ENCODE peak calls at places on chromosomes 3 and 15, in eight cellular contexts. F is GM20000, K is MCF 10A, D is heart left ventricle, V is fibroblast of pulmonary artery, Y is GM13976, C is activated B cell treated with CpG ODN at 0.5 μM for 24 hours, U is OCI-LY7. G is an unnamed sample.

GRCh38 chr3:64741344-64741743 is 53.5 kb upstream of the ADAMTS9 start:
- DNase-seq in F (no peak), K (peak; percentile 28), D (no peak), V (peak; percentile 80), Y (no peak), C (no peak), U (no peak), G (no peak)

GRCh38 chr3:134445631-134446030 is 40.2 kb downstream of the ANAPC13 start:
- DNase-seq in F (no peak), K (peak; percentile 89), D (no peak), V (peak; percentile 94), Y (no peak), C (no peak), U (no peak), G (no peak)

GRCh38 chr15:51750942-51751686 is at the start of gene TMOD2:
- DNase-seq in F (peak; percentile 82), K (no peak), D (peak; percentile 77), V (peak; percentile 31), Y (peak; percentile 79), C (peak; percentile 62), U (no peak), G (peak; percentile 76)

GRCh38 chr3:49098910-49099630 is 5.2 kb upstream of the QRICH1 start:
- DNase-seq in F (no peak), K (no peak), D (no peak), V (no peak), Y (no peak), C (no peak), U (no peak), G (no peak)

GRCh38 chr15:46408312-46408711 is 773.5 kb downstream of the SQOR start:
- DNase-seq in F (no peak), K (no peak), D (no peak), V (no peak), Y (no peak), C (no peak), U (no peak), G (no peak)

GRCh38 chr3:141498592-141499223 is 11.9 kb downstream of the RASA2 start:
- DNase-seq in F (peak; percentile 33), K (no peak), D (no peak), V (no peak), Y (peak; percentile 31), C (peak; percentile 58), U (peak; percentile 91), G (peak; percentile 25)

GRCh38 chr3:56110886-56111285 is 357.4 kb downstream of the ERC2 start:
- DNase-seq in F (no peak), K (no peak), D (no peak), V (no peak), Y (no peak), C (no peak), U (no peak), G (no peak)

GRCh38 chr3:35393916-35394315 is 245.4 kb upstream of the ARPP21 start:
- DNase-seq in F (no peak), K (peak; percentile 5), D (no peak), V (peak; percentile 41), Y (no peak), C (no peak), U (no peak), G (no peak)

GRCh38 chr15:52441846-52442245 is 86.8 kb downstream of the MYO5A start:
- DNase-seq in F (no peak), K (no peak), D (no peak), V (peak; percentile 20), Y (no peak), C (no peak), U (no peak), G (no peak)

GRCh38 chr3:50639055-50639494 is 22.1 kb downstream of the MAPKAPK3 start:
- DNase-seq in F (no peak), K (no peak), D (no peak), V (peak; percentile 14), Y (no peak), C (no peak), U (no peak), G (no peak)

GRCh38 chr3:117696871-117697270 is 987.3 kb downstream of the TUSC7 start:
- DNase-seq in F (no peak), K (no peak), D (no peak), V (no peak), Y (no peak), C (no peak), U (no peak), G (no peak)

GRCh38 chr3:48662753-48663488 is at the start of gene CELSR3:
- DNase-seq in F (peak; percentile 80), K (peak; percentile 90), D (no peak), V (peak; percentile 92), Y (peak; percentile 73), C (no peak), U (peak; percentile 95), G (peak; percentile 68)

GRCh38 chr3:70433091-70433490 is 120.7 kb upstream of the MDFIC2 start:
- DNase-seq in F (no peak), K (no peak), D (no peak), V (peak; percentile 32), Y (no peak), C (no peak), U (no peak), G (no peak)

GRCh38 chr3:140727886-140728285 is 50.0 kb downstream of the TRIM42 start:
- DNase-seq in F (no peak), K (no peak), D (no peak), V (no peak), Y (no peak), C (no peak), U (no peak), G (no peak)

GRCh38 chr15:87207945-87208580 is 1048.5 kb downstream of the NTRK3 start:
- DNase-seq in F (no peak), K (peak; percentile 18), D (no peak), V (peak; percentile 31), Y (no peak), C (no peak), U (no peak), G (no peak)

DNA sequence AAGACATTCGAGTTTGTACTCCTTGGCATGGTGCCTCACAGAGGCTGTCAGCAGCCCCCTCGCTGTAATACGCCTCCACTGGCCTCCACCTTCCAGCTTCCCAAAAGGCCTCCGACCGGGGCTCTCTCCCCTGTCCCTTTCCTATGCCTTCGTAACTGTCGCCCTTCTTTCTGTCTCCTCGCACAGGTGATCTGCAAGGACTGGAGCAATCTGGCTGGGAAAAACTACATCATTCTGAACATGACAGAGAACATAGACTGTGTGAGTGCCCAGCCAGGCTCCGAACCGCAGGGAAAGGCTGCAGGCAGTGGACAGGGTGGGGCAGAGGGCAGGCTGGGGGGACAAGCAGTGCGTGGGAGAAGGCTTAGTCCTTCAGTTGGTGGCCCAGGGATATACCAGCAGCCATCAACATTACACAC is 10.7 kb upstream of the ABTB1 start:
- DNase-seq in F (no peak), K (no peak), D (no peak), V (no peak), Y (no peak), C (no peak), U (no peak), G (no peak)
- TF ChIP-seq CTCF in F (no peak), K (no peak), D (no peak), V (no peak), Y (no peak), C (no peak), U (no peak), G (no peak)

DNA sequence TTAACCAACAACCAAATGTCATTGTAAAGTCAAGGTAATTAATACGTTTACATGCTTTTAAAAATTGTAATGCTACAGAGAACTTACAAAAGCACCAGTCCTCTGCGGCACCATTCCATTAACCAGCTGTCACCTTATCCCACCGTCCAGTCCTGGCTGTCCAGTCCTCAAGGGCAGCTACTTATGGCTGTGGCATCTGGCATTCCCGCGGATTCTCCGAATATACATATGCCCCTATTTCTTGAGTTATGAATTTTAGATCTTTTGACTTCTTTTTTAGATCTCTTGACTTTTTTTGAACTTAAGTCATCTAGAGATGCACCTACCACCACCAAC is 382 bp upstream of the POMGNT2 start:
- DNase-seq in F (no peak), K (no peak), D (no peak), V (no peak), Y (no peak), C (no peak), U (no peak), G (no peak)
- TF ChIP-seq CTCF in F (no peak), K (no peak), D (no peak), V (no peak), Y (no peak), C (no peak), U (no peak), G (no peak)

GRCh38 chr3:57822686-57823085 is 66.6 kb downstream of the SLMAP start:
- DNase-seq in F (no peak), K (no peak), D (no peak), V (peak; percentile 28), Y (no peak), C (no peak), U (no peak), G (no peak)

GRCh38 chr3:57825116-57825515 is 69.0 kb downstream of the SLMAP start:
- DNase-seq in F (no peak), K (no peak), D (no peak), V (no peak), Y (no peak), C (no peak), U (no peak), G (no peak)

GRCh38 chr3:57826952-57827723 is 71.0 kb downstream of the SLMAP start:
- DNase-seq in F (no peak), K (no peak), D (no peak), V (no peak), Y (no peak), C (no peak), U (no peak), G (no peak)

GRCh38 chr3:57827757-57828156 is 71.6 kb downstream of the SLMAP start:
- DNase-seq in F (no peak), K (no peak), D (no peak), V (no peak), Y (no peak), C (no peak), U (no peak), G (no peak)

GRCh38 chr3:57826286-57826951 is 70.3 kb downstream of the SLMAP start:
- DNase-seq in F (no peak), K (no peak), D (no peak), V (peak; percentile 26), Y (no peak), C (no peak), U (no peak), G (no peak)
- TF ChIP-seq CTCF in F (no peak), K (peak; percentile 49), D (peak; percentile 51), V (peak; percentile 26), Y (peak; percentile 6), C (no peak), U (peak; percentile 68), G (no peak)

DNA sequence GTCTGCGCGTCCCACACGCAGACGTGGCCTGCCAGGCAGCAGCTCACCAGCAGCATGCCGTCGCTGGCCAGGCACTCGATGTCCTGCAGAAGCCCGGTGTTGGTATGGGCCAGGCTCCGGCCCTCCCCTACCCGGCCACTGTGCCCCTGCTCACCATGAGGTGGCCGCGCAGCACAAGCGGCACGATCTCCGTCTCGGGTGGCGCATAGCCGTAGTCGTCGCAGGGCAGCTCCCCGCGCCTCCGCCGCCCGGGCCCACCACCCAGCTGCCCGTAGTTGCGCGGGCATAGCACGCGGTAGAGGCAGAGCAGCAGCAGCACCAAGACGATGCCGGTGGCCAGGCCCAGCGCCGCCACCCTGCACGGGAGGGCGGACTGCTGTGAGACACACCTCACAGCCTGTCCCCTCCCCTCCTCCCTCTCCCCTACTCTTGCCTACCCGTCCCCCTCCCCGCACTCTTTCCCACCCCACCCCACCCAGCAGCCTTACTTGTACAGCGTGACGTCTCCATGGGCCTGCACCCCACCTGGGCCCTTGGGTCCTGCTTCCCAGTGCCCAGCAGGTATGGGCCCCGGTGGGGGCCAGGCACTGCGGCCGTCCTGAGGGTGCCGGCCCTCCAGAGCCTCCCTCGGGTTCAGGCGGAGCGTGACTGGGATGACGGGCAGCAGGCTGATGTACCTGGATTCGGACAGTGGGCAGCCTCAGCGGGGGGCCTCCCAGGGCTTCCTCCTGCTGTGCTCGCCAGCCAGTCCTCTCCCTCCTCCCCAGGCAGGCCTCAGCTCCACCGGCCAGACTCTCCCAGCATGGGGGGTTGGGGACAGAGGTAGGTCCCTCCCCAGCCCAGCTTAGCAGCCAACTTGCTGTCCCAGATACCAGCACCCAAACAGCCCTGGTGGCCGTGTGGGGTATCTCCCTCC is 37.6 kb downstream of the PTPN23 start:
- DNase-seq in F (no peak), K (no peak), D (no peak), V (no peak), Y (no peak), C (no peak), U (no peak), G (peak; percentile 23)
- TF ChIP-seq CTCF in F (no peak), K (no peak), D (no peak), V (no peak), Y (no peak), C (no peak), U (no peak), G (no peak)